ENCODE peak calls at places on chromosomes 1 and 21, in four cellular contexts. T is fibroblast of lung, F is psoas muscle, R is PC-3. E is an unnamed sample.

GRCh38 chr21:25409992-25410391 is 197.3 kb downstream of the MRPL39 start:
- DNase-seq in T (no peak), F (no peak), R (no peak), E (no peak)

GRCh38 chr21:15343066-15343465 is 278.3 kb upstream of the NRIP1 start:
- DNase-seq in T (peak; percentile 74), F (no peak), R (no peak), E (peak; percentile 28)

GRCh38 chr1:106727171-106727570 is 329.3 kb upstream of the PRMT6 start:
- DNase-seq in T (no peak), F (no peak), R (no peak), E (no peak)

GRCh38 chr1:45722809-45723208 is 27.6 kb downstream of the IPP start:
- DNase-seq in T (peak; percentile 12), F (no peak), R (no peak), E (no peak)

GRCh38 chr1:16905112-16905855 is 9.5 kb downstream of the RNU1-2 start:
- DNase-seq in T (peak; percentile 87), F (no peak), R (peak; percentile 77), E (peak; percentile 93)

GRCh38 chr1:217535601-217536377 is 95.1 kb downstream of the GPATCH2 start:
- DNase-seq in T (no peak), F (peak; percentile 13), R (peak; percentile 69), E (peak; percentile 67)

GRCh38 chr1:95903060-95903459 is 669.0 kb downstream of the RWDD3 start:
- DNase-seq in T (no peak), F (no peak), R (no peak), E (peak; percentile 46)

GRCh38 chr1:218377143-218377660 is 32.1 kb downstream of the TGFB2 start:
- DNase-seq in T (peak; percentile 99), F (no peak), R (peak; percentile 100), E (peak; percentile 97)

GRCh38 chr1:205926636-205927035 is 16.6 kb downstream of the SLC26A9 start:
- DNase-seq in T (no peak), F (no peak), R (no peak), E (no peak)

GRCh38 chr1:150696995-150697927 is at the start of gene GOLPH3L:
- DNase-seq in T (peak; percentile 99), F (peak; percentile 91), R (peak; percentile 99), E (peak; percentile 99)

GRCh38 chr1:23751050-23751814 is 8.0 kb downstream of the ELOA start:
- DNase-seq in T (peak; percentile 26), F (no peak), R (peak; percentile 59), E (peak; percentile 30)

GRCh38 chr1:58779837-58780585 is 3.8 kb downstream of the JUN start:
- DNase-seq in T (peak; percentile 77), F (no peak), R (peak; percentile 53), E (peak; percentile 98)

GRCh38 chr1:3060601-3061551 is 8.1 kb upstream of the PRDM16 start:
- DNase-seq in T (peak; percentile 28), F (no peak), R (peak; percentile 52), E (peak; percentile 53)

GRCh38 chr1:242770366-242770765 is 245.9 kb upstream of the PLD5 start:
- DNase-seq in T (no peak), F (no peak), R (no peak), E (peak; percentile 20)

GRCh38 chr1:117146570-117147340 is 25.2 kb upstream of the TRIM45 start:
- DNase-seq in T (peak; percentile 97), F (peak; percentile 60), R (peak; percentile 94), E (peak; percentile 63)

GRCh38 chr1:2019162-2019542 is at the start of gene GABRD:
- DNase-seq in T (peak; percentile 4), F (no peak), R (no peak), E (no peak)

GRCh38 chr1:230083746-230084407 is 16.8 kb downstream of the GALNT2 start:
- DNase-seq in T (no peak), F (no peak), R (no peak), E (no peak)

GRCh38 chr1:230086152-230086551 is 19.1 kb downstream of the GALNT2 start:
- DNase-seq in T (peak; percentile 49), F (no peak), R (no peak), E (no peak)

GRCh38 chr1:230083053-230083452 is 16.0 kb downstream of the GALNT2 start:
- DNase-seq in T (no peak), F (no peak), R (no peak), E (no peak)

GRCh38 chr1:230085178-230085515 is 18.1 kb downstream of the GALNT2 start:
- DNase-seq in T (peak; percentile 36), F (no peak), R (peak; percentile 92), E (no peak)

DNA sequence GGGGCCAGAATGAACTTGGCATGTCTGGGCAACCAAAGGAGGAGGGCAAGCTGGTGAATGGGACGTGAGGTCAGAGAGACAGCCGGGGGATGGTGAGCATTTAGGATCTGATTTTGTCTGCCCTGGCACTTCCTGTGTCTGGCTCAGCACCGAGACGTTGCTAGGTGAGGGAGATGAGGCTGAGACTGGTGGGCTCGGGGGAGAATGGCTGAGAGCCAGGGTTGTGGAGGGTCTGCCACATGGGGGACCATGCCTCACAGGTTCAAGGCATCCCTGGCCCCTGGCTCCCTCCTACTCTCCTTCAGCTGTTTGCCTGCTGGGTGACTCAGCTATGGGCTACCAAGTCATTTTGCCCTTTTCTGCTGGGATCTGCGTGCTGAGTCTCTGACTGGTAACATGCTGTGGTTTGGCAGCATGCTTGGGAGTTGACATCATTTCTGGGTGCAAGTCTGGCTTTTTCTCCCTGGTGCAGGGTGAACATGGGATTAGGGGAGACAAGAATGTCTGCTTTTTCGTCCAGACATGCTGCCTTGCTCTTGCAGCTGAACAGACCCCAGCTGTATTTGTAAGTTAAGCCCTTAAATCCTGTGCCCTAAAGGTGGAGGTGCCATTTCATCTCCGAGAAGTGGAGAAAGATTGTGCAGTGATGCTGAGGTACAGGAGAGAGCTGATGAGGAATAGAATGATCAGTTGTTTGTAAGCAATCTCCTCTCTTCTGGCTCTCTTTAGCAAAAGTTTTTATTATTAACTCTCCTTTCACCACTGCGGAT is 17.6 kb downstream of the GALNT2 start:
- DNase-seq in T (peak; percentile 100), F (peak; percentile 63), R (peak; percentile 100), E (peak; percentile 99)
- TF ChIP-seq CTCF in T (no peak), F (no peak), R (no peak), E (no peak)

GRCh38 chr1:36160949-36161485 is 5.1 kb downstream of the MAP7D1 start:
- DNase-seq in T (peak; percentile 72), F (peak; percentile 83), R (peak; percentile 35), E (peak; percentile 50)

GRCh38 chr1:36161656-36162531 is 5.9 kb downstream of the MAP7D1 start:
- DNase-seq in T (peak; percentile 64), F (peak; percentile 32), R (peak; percentile 60), E (peak; percentile 98)

GRCh38 chr1:36163426-36163825 is 7.5 kb downstream of the MAP7D1 start:
- DNase-seq in T (no peak), F (no peak), R (no peak), E (no peak)

GRCh38 chr1:36164399-36164798 is 8.4 kb downstream of the MAP7D1 start:
- DNase-seq in T (no peak), F (no peak), R (no peak), E (no peak)

GRCh38 chr1:36162680-36163079 is 6.7 kb downstream of the MAP7D1 start:
- DNase-seq in T (no peak), F (no peak), R (no peak), E (no peak)
- H3K36me3 ChIP-seq in T (peaks cover 19% of the 10 kb centered on the region), F (no peaks in the 10 kb centered on the region), R (peaks cover 5% of the 10 kb centered on the region), E (peaks cover 7% of the 10 kb centered on the region)

GRCh38 chr1:69940816-69941215 is 264.6 kb downstream of the LRRC40 start:
- DNase-seq in T (no peak), F (no peak), R (no peak), E (no peak)
- H3K27me3 ChIP-seq in T (no peaks in the 10 kb centered on the region), F (no peaks in the 10 kb centered on the region), R (peaks cover 44% of the 10 kb centered on the region), E (no peaks in the 10 kb centered on the region)

GRCh38 chr1:204491653-204492052 is 3.0 kb downstream of the PIK3C2B start:
- DNase-seq in T (no peak), F (no peak), R (no peak), E (no peak)

GRCh38 chr1:204493145-204493881 is 1.3 kb downstream of the PIK3C2B start:
- DNase-seq in T (peak; percentile 80), F (peak; percentile 85), R (peak; percentile 90), E (peak; percentile 53)

GRCh38 chr1:204493882-204494280 is 724 bp downstream of the PIK3C2B start:
- DNase-seq in T (peak; percentile 56), F (peak; percentile 65), R (peak; percentile 85), E (peak; percentile 48)

GRCh38 chr1:204495078-204495753 is 611 bp upstream of the PIK3C2B start:
- DNase-seq in T (no peak), F (no peak), R (peak; percentile 34), E (no peak)

GRCh38 chr1:204494281-204495077 is at the start of gene PIK3C2B:
- DNase-seq in T (peak; percentile 78), F (peak; percentile 93), R (peak; percentile 94), E (peak; percentile 62)
- TF ChIP-seq CTCF in T (peak; percentile 18), F (peak; percentile 73), R (peak; percentile 46), E (peak; percentile 74)

GRCh38 chr1:92833840-92834239 is 2.0 kb downstream of the RPL5 start:
- DNase-seq in T (no peak), F (no peak), R (no peak), E (no peak)
- H3K36me3 ChIP-seq in T (peaks cover 7% of the 10 kb centered on the region), F (peaks cover 21% of the 10 kb centered on the region), R (peaks cover 66% of the 10 kb centered on the region), E (peaks cover 19% of the 10 kb centered on the region)

GRCh38 chr1:169462385-169462784 is 23.4 kb downstream of the SLC19A2 start:
- DNase-seq in T (no peak), F (no peak), R (no peak), E (no peak)
- H3K27me3 ChIP-seq in T (no peaks in the 10 kb centered on the region), F (no peaks in the 10 kb centered on the region), R (no peaks in the 10 kb centered on the region), E (no peaks in the 10 kb centered on the region)

GRCh38 chr1:89552481-89553194 is 28.0 kb downstream of the LRRC8B start:
- DNase-seq in T (no peak), F (no peak), R (no peak), E (peak; percentile 65)

GRCh38 chr1:89556716-89557442 is 32.2 kb downstream of the LRRC8B start:
- DNase-seq in T (no peak), F (no peak), R (no peak), E (peak; percentile 24)

GRCh38 chr1:89550995-89551394 is 26.4 kb downstream of the LRRC8B start:
- DNase-seq in T (no peak), F (no peak), R (no peak), E (no peak)

GRCh38 chr1:89555550-89555949 is 30.9 kb downstream of the LRRC8B start:
- DNase-seq in T (no peak), F (no peak), R (no peak), E (no peak)

DNA sequence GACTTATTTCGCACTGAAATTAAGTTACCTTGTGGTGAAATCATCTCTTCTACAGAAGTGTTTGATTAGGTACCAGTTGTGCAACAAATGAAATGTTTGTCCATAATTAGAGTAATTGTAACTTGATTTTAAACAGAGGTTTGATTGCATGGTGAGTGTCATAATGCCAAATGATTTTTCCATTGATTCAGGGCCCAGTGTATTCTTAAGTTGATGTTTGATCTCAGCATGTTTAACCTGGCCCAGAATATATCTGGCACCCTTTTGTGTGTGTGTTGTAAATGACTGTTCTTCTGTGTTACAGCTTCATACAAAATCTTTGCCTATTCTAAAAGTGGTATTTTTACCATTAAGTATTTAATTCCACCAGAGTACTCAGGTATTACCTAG is 28.6 kb downstream of the LRRC8B start:
- DNase-seq in T (no peak), F (no peak), R (no peak), E (peak; percentile 33)
- TF ChIP-seq CTCF in T (no peak), F (no peak), R (no peak), E (no peak)